ENCODE peak calls at places on chromosomes 4 and X, in six cellular contexts. A is H1, J is K562, X is SK-N-SH, D is A549, R is GM12878. Y is an unnamed sample.

GRCh38 chr4:161320377-161320776 is 843.4 kb downstream of the FSTL5 start:
- DNase-seq in D (peak; percentile 54), J (peak; percentile 5), R (no peak), X (peak; percentile 2), A (peak; percentile 9), Y (peak; percentile 48)

GRCh38 chrX:65688403-65688881 is 21.0 kb downstream of the MSN start:
- DNase-seq in A (no peak), J (no peak), D (no peak), R (peak; percentile 74), X (no peak), Y (no peak)

GRCh38 chrX:74119016-74119910 is 184.7 kb upstream of the ZCCHC13 start:
- DNase-seq in J (no peak), X (no peak), D (peak; percentile 18), A (no peak), R (no peak), Y (no peak)

GRCh38 chr4:165628572-165628971 is 244.5 kb upstream of the TLL1 start:
- DNase-seq in J (no peak), R (no peak), A (no peak), X (no peak), D (no peak), Y (no peak)

GRCh38 chr4:4869731-4870483 is 10.4 kb downstream of the MSX1 start:
- DNase-seq in A (no peak), D (no peak), X (no peak), R (no peak), J (no peak), Y (no peak)

GRCh38 chr4:24748758-24749350 is 46.5 kb upstream of the SOD3 start:
- DNase-seq in J (no peak), A (no peak), X (no peak), D (peak; percentile 0), R (no peak), Y (no peak)

GRCh38 chr4:183173580-183174526 is 74.8 kb downstream of the WWC2 start:
- DNase-seq in D (no peak), R (no peak), J (no peak), X (no peak), A (no peak), Y (no peak)

GRCh38 chr4:26692014-26692726 is 108.3 kb downstream of the TBC1D19 start:
- DNase-seq in X (no peak), D (no peak), J (peak; percentile 60), R (no peak), A (peak; percentile 5), Y (no peak)

GRCh38 chr4:94410678-94411206 is 41.0 kb upstream of the PDLIM5 start:
- DNase-seq in X (no peak), J (peak; percentile 28), R (no peak), D (peak; percentile 95), A (no peak), Y (peak; percentile 76)

GRCh38 chr4:82044141-82044993 is 329.4 kb downstream of the HNRNPD start:
- DNase-seq in D (peak; percentile 18), J (no peak), A (peak; percentile 41), R (no peak), X (peak; percentile 34), Y (no peak)

GRCh38 chr4:151674804-151675290 is 86.0 kb downstream of the GATB start:
- DNase-seq in D (no peak), A (peak; percentile 43), X (peak; percentile 90), R (no peak), J (no peak), Y (no peak)

GRCh38 chrX:83145910-83146309 is 362.2 kb upstream of the POU3F4 start:
- DNase-seq in R (no peak), D (no peak), X (no peak), A (no peak), J (no peak), Y (no peak)
- TF ChIP-seq CHD2 in R (no peak), D (no peak), X (no peak), A (no peak), J (no peak), Y (no peak)

GRCh38 chr4:88378691-88379559 is at the start of gene HERC6:
- DNase-seq in D (peak; percentile 83), R (peak; percentile 84), A (peak; percentile 51), X (peak; percentile 90), J (peak; percentile 55), Y (peak; percentile 83)

GRCh38 chr4:88382621-88383020 is 4.0 kb downstream of the HERC6 start:
- DNase-seq in D (peak; percentile 28), J (no peak), R (peak; percentile 84), X (no peak), A (no peak), Y (no peak)
- TF ChIP-seq CHD2 in D (no peak), J (no peak), R (no peak), X (no peak), A (no peak), Y (no peak)

DNA sequence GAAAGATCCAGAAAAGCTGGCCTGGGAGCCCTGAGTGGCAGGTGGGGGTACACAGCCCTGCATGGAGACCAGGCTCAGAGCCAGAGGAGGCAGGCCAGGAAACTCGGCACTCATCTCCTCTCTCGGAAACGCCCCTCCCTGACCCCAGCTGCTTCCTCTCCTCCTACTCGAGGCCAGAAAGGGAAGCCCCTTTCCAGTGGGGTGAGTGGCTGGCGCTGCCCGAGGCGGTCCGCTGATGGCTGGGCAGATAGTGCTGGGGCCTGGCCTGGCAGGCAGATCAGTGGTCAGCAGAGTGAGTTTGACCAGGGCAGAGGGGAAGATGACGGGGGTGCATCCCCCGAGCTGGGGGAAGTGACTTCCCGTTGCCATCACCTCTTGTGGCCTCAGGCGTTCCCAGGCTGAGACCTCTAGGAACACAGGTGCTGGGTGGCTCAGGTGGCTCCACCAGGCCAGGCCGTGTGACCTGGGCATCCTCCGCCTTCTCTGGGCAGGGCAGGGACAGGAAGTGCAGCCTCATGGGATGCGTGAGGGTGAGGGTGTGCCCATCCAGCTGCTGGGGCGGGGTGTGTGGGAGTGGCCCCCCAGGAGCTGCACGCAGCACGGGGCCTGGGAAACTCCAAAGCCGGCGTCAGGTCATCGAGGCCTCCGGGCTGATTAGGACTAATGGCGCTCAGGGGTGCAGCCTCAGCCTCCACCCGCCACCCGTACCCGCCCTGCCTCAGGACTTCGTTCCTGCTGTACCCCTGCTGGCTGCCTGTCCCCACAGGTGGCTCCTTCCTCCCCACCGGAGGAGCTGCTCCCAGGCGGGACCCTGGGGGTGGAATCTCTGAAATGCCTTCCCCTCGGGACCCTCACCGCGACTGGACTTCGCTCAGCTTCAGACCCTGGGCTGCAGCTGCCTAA is 5.8 kb downstream of the SH3BP2 start:
- DNase-seq in J (no peak), D (no peak), R (no peak), A (no peak), X (peak; percentile 92), Y (no peak)
- TF ChIP-seq CHD2 in J (no peak), D (no peak), R (no peak), A (no peak), X (peak; percentile 42), Y (no peak)

GRCh38 chrX:87409113-87409841 is 108.3 kb upstream of the KLHL4 start:
- DNase-seq in X (no peak), J (peak; percentile 68), D (peak; percentile 78), R (no peak), A (no peak), Y (peak; percentile 15)
- TF ChIP-seq CHD2 in X (no peak), J (no peak), D (no peak), R (no peak), A (no peak), Y (no peak)